ENCODE peak calls at places on chromosomes 11 and 22, in four cellular contexts. One of them, this sample, is unnamed.

GRCh38 chr11:129611661-129612566 is 203.7 kb upstream of the TMEM45B start:
- DNase-seq in H9: no peak
- DNase-seq in mesendoderm: no peak
- DNase-seq in IMR-90: no peak
- DNase-seq in this sample: no peak

GRCh38 chr11:16989554-16989953 is 24.7 kb downstream of the PLEKHA7 start:
- DNase-seq in IMR-90: no peak
- DNase-seq in H9: no peak
- DNase-seq in mesendoderm: no peak
- DNase-seq in this sample: no peak

GRCh38 chr11:110184974-110185597 is 91.9 kb downstream of the ZC3H12C start:
- DNase-seq in mesendoderm: no peak
- DNase-seq in IMR-90: peak; percentile 83
- DNase-seq in H9: no peak
- DNase-seq in this sample: no peak

GRCh38 chr11:39675171-39675570 is 1784.3 kb downstream of the LRRC4C start:
- DNase-seq in H9: no peak
- DNase-seq in mesendoderm: no peak
- DNase-seq in IMR-90: no peak
- DNase-seq in this sample: no peak

GRCh38 chr11:110128161-110128560 is 35.0 kb downstream of the ZC3H12C start:
- DNase-seq in IMR-90: peak; percentile 42
- DNase-seq in mesendoderm: peak; percentile 94
- DNase-seq in H9: no peak
- DNase-seq in this sample: peak; percentile 19

GRCh38 chr11:113288286-113288863 is 26.0 kb upstream of the TTC12 start:
- DNase-seq in mesendoderm: no peak
- DNase-seq in H9: no peak
- DNase-seq in IMR-90: no peak
- DNase-seq in this sample: no peak

GRCh38 chr11:26976389-26976788 is 17.5 kb upstream of the FIBIN start:
- DNase-seq in IMR-90: peak; percentile 94
- DNase-seq in mesendoderm: no peak
- DNase-seq in H9: no peak
- DNase-seq in this sample: no peak

GRCh38 chr11:65558002-65558784 is at the start of gene LTBP3:
- DNase-seq in H9: peak; percentile 71
- DNase-seq in mesendoderm: peak; percentile 71
- DNase-seq in IMR-90: peak; percentile 71
- DNase-seq in this sample: no peak

GRCh38 chr11:79081441-79082124 is 359.2 kb downstream of the TENM4 start:
- DNase-seq in IMR-90: peak; percentile 76
- DNase-seq in mesendoderm: no peak
- DNase-seq in H9: no peak
- DNase-seq in this sample: no peak

GRCh38 chr11:34525098-34525497 is 11.5 kb upstream of the ELF5 start:
- DNase-seq in H9: no peak
- DNase-seq in IMR-90: no peak
- DNase-seq in mesendoderm: no peak
- DNase-seq in this sample: no peak

GRCh38 chr11:59186130-59186594 is 14.2 kb downstream of the DTX4 start:
- DNase-seq in H9: peak; percentile 68
- DNase-seq in IMR-90: no peak
- DNase-seq in mesendoderm: peak; percentile 73
- DNase-seq in this sample: no peak

GRCh38 chr11:109085708-109086373 is 336.1 kb upstream of the C11orf87 start:
- DNase-seq in IMR-90: peak; percentile 41
- DNase-seq in H9: no peak
- DNase-seq in mesendoderm: no peak
- DNase-seq in this sample: no peak

GRCh38 chr11:45079943-45080719 is 66.3 kb upstream of the PRDM11 start:
- DNase-seq in IMR-90: no peak
- DNase-seq in H9: no peak
- DNase-seq in mesendoderm: no peak
- DNase-seq in this sample: no peak

GRCh38 chr22:47172771-47173534 is 410.5 kb downstream of the TBC1D22A start:
- DNase-seq in IMR-90: no peak
- DNase-seq in mesendoderm: no peak
- DNase-seq in H9: peak; percentile 21
- DNase-seq in this sample: peak; percentile 34

DNA sequence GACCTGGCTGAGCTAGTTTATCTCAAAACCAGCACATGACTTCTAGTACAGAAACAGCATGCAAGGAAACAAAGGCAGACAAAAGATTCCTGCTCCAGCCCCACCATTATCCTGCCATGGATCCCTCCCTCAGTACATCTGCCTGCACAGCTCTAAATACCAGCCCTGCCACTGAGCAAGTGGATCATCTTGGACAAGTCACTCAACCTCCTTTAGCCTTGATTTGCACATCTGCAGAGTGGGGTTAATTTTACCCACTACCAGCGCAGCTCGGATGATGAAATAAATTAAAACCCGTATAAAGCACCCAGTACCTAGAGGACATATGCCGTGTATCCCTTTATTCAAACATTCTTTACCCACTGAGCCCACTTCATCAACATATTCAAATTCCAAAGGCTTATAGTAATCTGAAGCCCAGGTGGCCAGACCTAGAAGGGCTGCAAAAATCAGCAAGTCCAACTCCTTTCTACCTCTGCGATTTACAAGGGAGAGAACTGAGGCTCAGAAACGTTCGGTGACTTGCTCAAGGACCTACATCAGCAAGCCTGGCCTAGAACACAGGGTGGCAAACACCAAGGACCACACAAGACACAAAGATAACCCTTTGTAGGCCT is 7.5 kb downstream of the SYN3 start:
- DNase-seq in H9: no peak
- DNase-seq in mesendoderm: peak; percentile 40
- DNase-seq in IMR-90: no peak
- DNase-seq in this sample: no peak
- H3K56ac ChIP-seq in H9: no peak overlapping the region
- H3K56ac ChIP-seq in mesendoderm: peak overlapping the region; percentile 35
- H3K56ac ChIP-seq in IMR-90: no peak overlapping the region
- H3K56ac ChIP-seq in this sample: no peak overlapping the region

DNA sequence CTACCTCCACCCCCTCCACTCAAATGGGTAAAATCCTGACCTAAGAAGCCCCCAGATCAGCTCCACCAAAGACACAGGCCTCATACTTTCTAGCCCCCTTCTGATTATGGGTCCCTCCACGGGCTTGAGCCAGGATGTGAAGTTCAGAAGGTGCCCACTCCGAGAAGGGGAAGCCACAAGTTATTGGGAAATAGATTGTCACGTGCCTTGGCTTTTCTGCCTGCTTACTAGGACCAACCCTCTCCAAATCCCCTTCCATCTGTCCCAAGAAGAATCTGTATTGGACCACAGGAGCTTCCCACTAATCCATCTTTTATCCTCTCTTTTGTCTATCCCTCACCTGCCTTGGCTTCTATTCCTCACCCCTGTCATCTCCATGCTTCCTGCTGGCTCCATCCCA is 3.0 kb upstream of the NRGN start:
- DNase-seq in H9: no peak
- DNase-seq in IMR-90: no peak
- DNase-seq in mesendoderm: no peak
- DNase-seq in this sample: no peak
- H3K56ac ChIP-seq in H9: no peak overlapping the region
- H3K56ac ChIP-seq in IMR-90: no peak overlapping the region
- H3K56ac ChIP-seq in mesendoderm: no peak overlapping the region
- H3K56ac ChIP-seq in this sample: no peak overlapping the region

GRCh38 chr22:19266547-19267086 is 24.9 kb downstream of the CLTCL1 start:
- DNase-seq in mesendoderm: no peak
- DNase-seq in H9: no peak
- DNase-seq in IMR-90: no peak
- DNase-seq in this sample: no peak
- H3K56ac ChIP-seq in mesendoderm: no peak overlapping the region
- H3K56ac ChIP-seq in H9: no peak overlapping the region
- H3K56ac ChIP-seq in IMR-90: no peak overlapping the region
- H3K56ac ChIP-seq in this sample: no peak overlapping the region

GRCh38 chr11:76469141-76469540 is 24.3 kb downstream of the EMSY start:
- DNase-seq in mesendoderm: peak; percentile 56
- DNase-seq in H9: no peak
- DNase-seq in IMR-90: no peak
- DNase-seq in this sample: no peak

GRCh38 chr11:76466666-76467065 is 21.8 kb downstream of the EMSY start:
- DNase-seq in IMR-90: no peak
- DNase-seq in mesendoderm: no peak
- DNase-seq in H9: no peak
- DNase-seq in this sample: no peak

DNA sequence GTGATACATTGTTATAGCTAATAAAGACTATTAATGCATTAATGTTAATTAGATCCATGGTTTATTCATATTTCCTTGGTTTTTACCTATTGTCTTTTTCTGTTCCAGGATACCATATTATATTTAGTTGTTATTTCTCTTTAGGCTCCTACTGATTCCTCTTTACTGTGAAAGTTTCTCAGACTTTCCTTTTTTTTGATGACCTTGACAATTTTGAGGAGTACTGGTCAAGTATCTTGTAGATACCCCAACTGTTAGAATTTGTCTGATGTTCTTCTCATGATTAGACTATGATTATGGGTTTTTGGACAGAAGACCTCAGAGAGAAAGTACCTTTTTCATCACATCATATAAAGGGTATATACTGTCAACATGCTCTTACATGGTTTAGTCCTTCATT is 26.6 kb downstream of the EMSY start:
- DNase-seq in mesendoderm: no peak
- DNase-seq in IMR-90: no peak
- DNase-seq in H9: no peak
- DNase-seq in this sample: no peak
- H3K56ac ChIP-seq in mesendoderm: no peak overlapping the region
- H3K56ac ChIP-seq in IMR-90: no peak overlapping the region
- H3K56ac ChIP-seq in H9: no peak overlapping the region
- H3K56ac ChIP-seq in this sample: no peak overlapping the region

GRCh38 chr11:90913131-90913668 is 690.4 kb upstream of the CHORDC1 start:
- DNase-seq in H9: no peak
- DNase-seq in IMR-90: no peak
- DNase-seq in mesendoderm: no peak
- DNase-seq in this sample: no peak

GRCh38 chr11:90919332-90919731 is 696.5 kb upstream of the CHORDC1 start:
- DNase-seq in IMR-90: no peak
- DNase-seq in H9: no peak
- DNase-seq in mesendoderm: no peak
- DNase-seq in this sample: no peak

GRCh38 chr11:90912631-90913030 is 689.8 kb upstream of the CHORDC1 start:
- DNase-seq in IMR-90: no peak
- DNase-seq in mesendoderm: no peak
- DNase-seq in H9: no peak
- DNase-seq in this sample: no peak

GRCh38 chr11:90911192-90911591 is 688.3 kb upstream of the CHORDC1 start:
- DNase-seq in mesendoderm: no peak
- DNase-seq in IMR-90: no peak
- DNase-seq in H9: no peak
- DNase-seq in this sample: no peak

GRCh38 chr11:90916706-90917105 is 693.9 kb upstream of the CHORDC1 start:
- DNase-seq in mesendoderm: peak; percentile 38
- DNase-seq in IMR-90: no peak
- DNase-seq in H9: no peak
- DNase-seq in this sample: no peak
- H3K56ac ChIP-seq in mesendoderm: no peak overlapping the region
- H3K56ac ChIP-seq in IMR-90: no peak overlapping the region
- H3K56ac ChIP-seq in H9: no peak overlapping the region
- H3K56ac ChIP-seq in this sample: no peak overlapping the region

This sample was measured in H1.